ENCODE peak calls at places on chromosomes 3 and 15, in five cellular contexts. F, H, D, W and N are unnamed samples. For H3K9me3, the result is how much of the 10 kb centered on the place peaks cover.

GRCh38 chr15:57367556-57367955 is 8.7 kb upstream of the CGNL1 start:
- DNase-seq in W (no peak), D (no peak), H (no peak), F (no peak), N (no peak)

GRCh38 chr15:84659904-84660781 is 2.1 kb upstream of the NMB start:
- DNase-seq in H (no peak), W (no peak), D (no peak), F (no peak), N (no peak)

GRCh38 chr3:27423463-27423862 is 54.3 kb upstream of the NEK10 start:
- DNase-seq in D (no peak), H (no peak), F (no peak), W (no peak), N (no peak)

GRCh38 chr15:90860942-90861675 is 7.3 kb upstream of the FURIN start:
- DNase-seq in F (no peak), D (no peak), H (no peak), W (no peak), N (peak)

GRCh38 chr3:184259878-184260570 is 1.3 kb downstream of the CAMK2N2 start:
- DNase-seq in F (no peak), W (no peak), H (peak), D (no peak), N (peak)

GRCh38 chr15:81280696-81281095 is 43.2 kb downstream of the STARD5 start:
- DNase-seq in W (no peak), D (no peak), F (no peak), H (no peak), N (no peak)

GRCh38 chr15:85035980-85036379 is 54.3 kb downstream of the PDE8A start:
- DNase-seq in F (no peak), D (no peak), W (no peak), H (no peak), N (no peak)

GRCh38 chr15:80034633-80035032 is 24.8 kb upstream of the ZFAND6 start:
- DNase-seq in H (no peak), F (no peak), D (no peak), W (no peak), N (no peak)

GRCh38 chr3:72329354-72329753 is 518.9 kb downstream of the SHQ1 start:
- DNase-seq in H (peak), F (no peak), W (peak), D (no peak), N (peak)

GRCh38 chr15:23866832-23867231 is 179.7 kb upstream of the NDN start:
- DNase-seq in F (no peak), D (no peak), H (no peak), W (no peak), N (no peak)

GRCh38 chr3:138846350-138846756 is 11.6 kb upstream of the PIK3CB start:
- DNase-seq in W (peak), F (no peak), D (no peak), H (no peak), N (no peak)

GRCh38 chr3:49012441-49013017 is 5.3 kb downstream of the WDR6 start:
- DNase-seq in D (no peak), F (no peak), W (no peak), H (no peak), N (peak)

GRCh38 chr3:138384971-138385370 is 36.6 kb downstream of the MRAS start:
- DNase-seq in H (no peak), D (no peak), F (no peak), W (no peak), N (no peak)

GRCh38 chr3:49007771-49008528 is 759 bp downstream of the WDR6 start:
- DNase-seq in H (peak), W (peak), D (peak), F (peak), N (peak)

GRCh38 chr15:60476713-60477112 is 2.2 kb downstream of the ICE2 start:
- DNase-seq in F (no peak), D (no peak), W (no peak), H (no peak), N (no peak)

GRCh38 chr3:32973982-32974381 is 22.5 kb downstream of the CCR4 start:
- DNase-seq in W (no peak), F (no peak), D (no peak), H (no peak), N (no peak)

GRCh38 chr3:87076951-87077350 is 86.0 kb upstream of the VGLL3 start:
- DNase-seq in H (no peak), F (no peak), W (no peak), D (no peak), N (no peak)

GRCh38 chr3:115100172-115100571 is 46.9 kb downstream of the ZBTB20 start:
- DNase-seq in D (peak), W (peak), H (no peak), F (no peak), N (peak)

GRCh38 chr3:74561881-74562280 is 52.6 kb downstream of the CNTN3 start:
- DNase-seq in H (no peak), F (no peak), W (no peak), D (no peak), N (no peak)

GRCh38 chr15:69704229-69704628 is 251.6 kb downstream of the RPLP1 start:
- DNase-seq in H (no peak), W (no peak), D (no peak), F (no peak), N (no peak)

GRCh38 chr15:41773332-41773728 is 954 bp upstream of the MAPKBP1 start:
- DNase-seq in W (no peak), D (no peak), F (no peak), H (no peak), N (no peak)

GRCh38 chr15:67747949-67748348 is 77.4 kb upstream of the SKOR1 start:
- DNase-seq in F (no peak), W (no peak), D (no peak), H (no peak), N (no peak)

GRCh38 chr15:63839717-63840116 is 6.0 kb upstream of the HERC1 start:
- DNase-seq in H (no peak), D (peak), F (no peak), W (no peak), N (no peak)

DNA sequence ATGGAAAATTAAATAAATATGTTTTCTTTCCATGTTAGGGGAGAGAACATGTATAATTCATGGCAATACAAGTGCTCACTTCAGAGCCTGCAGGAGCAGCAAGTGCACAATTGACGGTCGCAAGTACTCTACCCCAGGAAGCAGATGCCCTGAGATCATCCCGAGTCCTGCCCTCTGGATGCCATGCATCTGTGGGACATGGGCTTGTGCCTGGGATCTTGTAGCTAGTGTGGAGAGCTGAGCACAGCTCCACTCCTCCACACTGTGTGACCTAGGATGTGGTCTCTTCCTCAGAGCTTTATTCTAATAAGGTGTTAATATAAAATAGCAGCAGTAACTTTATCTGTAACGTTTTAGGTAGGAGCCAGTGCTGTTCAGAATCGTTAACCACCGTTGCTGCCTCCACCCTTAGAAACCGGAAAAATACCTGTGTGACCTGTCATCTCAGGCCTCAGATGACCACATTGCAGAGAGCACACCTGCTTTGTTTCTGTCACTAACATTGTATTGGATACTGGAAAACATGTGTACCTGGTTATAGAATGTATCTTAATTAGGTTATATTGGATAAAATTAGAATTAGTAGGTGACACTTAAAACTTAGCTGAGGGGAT is 105.0 kb upstream of the GOLGA6L6 start:
- DNase-seq in W (no peak), D (no peak), F (peak), H (no peak), N (no peak)
- H3K9me3 ChIP-seq in W (under half), D (under half), F (under half), H (under half), N (under half)

GRCh38 chr15:94943863-94944262 is 712.5 kb downstream of the MCTP2 start:
- DNase-seq in H (no peak), D (no peak), W (no peak), F (no peak), N (no peak)
- H3K9me3 ChIP-seq in H (under half), D (under half), W (under half), F (under half), N (under half)

GRCh38 chr3:480070-480469 is 283.5 kb downstream of the CHL1 start:
- DNase-seq in F (no peak), D (no peak), H (no peak), W (no peak), N (no peak)
- H3K9me3 ChIP-seq in F (under half), D (under half), H (under half), W (under half), N (under half)

DNA sequence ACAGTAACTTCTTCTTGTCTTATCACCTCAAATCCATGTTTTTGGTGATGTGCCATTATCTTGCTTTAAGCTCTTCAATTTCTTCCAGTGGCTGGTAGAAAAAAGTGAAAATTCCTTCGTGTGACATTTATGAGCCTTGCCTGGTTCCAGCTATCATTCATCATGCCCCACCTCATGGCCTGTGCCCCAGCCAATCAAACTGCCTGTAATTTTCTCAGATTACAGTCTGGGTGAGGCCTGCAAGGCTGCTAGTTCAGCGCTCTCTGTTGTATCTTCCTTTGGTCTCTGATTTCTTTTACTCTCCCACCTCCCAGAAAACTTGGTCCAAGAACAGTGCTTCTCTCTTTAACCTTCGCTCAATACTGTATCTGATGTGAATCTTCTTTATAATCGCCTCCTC is 249.3 kb upstream of the ZNF717 start:
- DNase-seq in W (no peak), D (no peak), H (no peak), F (no peak), N (no peak)
- H3K9me3 ChIP-seq in W (under half), D (under half), H (under half), F (under half), N (under half)

GRCh38 chr3:133157716-133158115 is 119.5 kb downstream of the TMEM108 start:
- DNase-seq in F (no peak), D (no peak), H (no peak), W (no peak), N (no peak)

GRCh38 chr3:133158686-133159085 is 120.5 kb downstream of the TMEM108 start:
- DNase-seq in D (no peak), W (no peak), H (no peak), F (no peak), N (no peak)

GRCh38 chr3:133152821-133153220 is 114.6 kb downstream of the TMEM108 start:
- DNase-seq in F (no peak), D (no peak), W (no peak), H (no peak), N (no peak)

GRCh38 chr3:133152056-133152455 is 113.9 kb downstream of the TMEM108 start:
- DNase-seq in D (no peak), F (no peak), W (no peak), H (no peak), N (no peak)

GRCh38 chr3:133153382-133153781 is 115.2 kb downstream of the TMEM108 start:
- DNase-seq in H (no peak), F (no peak), D (no peak), W (no peak), N (no peak)
- H3K9me3 ChIP-seq in H (under half), F (under half), D (under half), W (under half), N (under half)